ENCODE peak calls at places on chromosomes 12 and 14, in six cellular contexts. One of them, this sample, is unnamed.

GRCh38 chr12:45475594-45475993 is 253.9 kb upstream of the ARID2 start:
- DNase-seq in Panc1: no peak
- DNase-seq in HFF-Myc: no peak
- DNase-seq in neural crest cell: no peak
- DNase-seq in AG10803: no peak
- DNase-seq in psoas muscle: no peak
- DNase-seq in this sample: no peak

GRCh38 chr14:80395031-80395430 is 183.7 kb upstream of the DIO2 start:
- DNase-seq in Panc1: no peak
- DNase-seq in HFF-Myc: no peak
- DNase-seq in neural crest cell: no peak
- DNase-seq in AG10803: peak; percentile 71
- DNase-seq in psoas muscle: no peak
- DNase-seq in this sample: no peak

GRCh38 chr12:100982511-100983183 is 188.1 kb downstream of the ANO4 start:
- DNase-seq in Panc1: no peak
- DNase-seq in HFF-Myc: no peak
- DNase-seq in neural crest cell: no peak
- DNase-seq in AG10803: no peak
- DNase-seq in psoas muscle: no peak
- DNase-seq in this sample: no peak

GRCh38 chr14:67650694-67651093 is 23.7 kb downstream of the VTI1B start:
- DNase-seq in Panc1: no peak
- DNase-seq in HFF-Myc: no peak
- DNase-seq in neural crest cell: no peak
- DNase-seq in AG10803: peak; percentile 88
- DNase-seq in psoas muscle: no peak
- DNase-seq in this sample: no peak

GRCh38 chr14:70045715-70046535 is 142.8 kb downstream of the SLC8A3 start:
- DNase-seq in Panc1: no peak
- DNase-seq in HFF-Myc: no peak
- DNase-seq in neural crest cell: peak; percentile 62
- DNase-seq in AG10803: peak; percentile 43
- DNase-seq in psoas muscle: peak; percentile 56
- DNase-seq in this sample: peak; percentile 37

GRCh38 chr12:128791395-128792322 is 32.1 kb downstream of the SLC15A4 start:
- DNase-seq in Panc1: no peak
- DNase-seq in HFF-Myc: no peak
- DNase-seq in neural crest cell: no peak
- DNase-seq in AG10803: no peak
- DNase-seq in psoas muscle: no peak
- DNase-seq in this sample: no peak

GRCh38 chr14:66944872-66945271 is 244.4 kb upstream of the GARIN2 start:
- DNase-seq in Panc1: no peak
- DNase-seq in HFF-Myc: peak; percentile 3
- DNase-seq in neural crest cell: no peak
- DNase-seq in AG10803: peak; percentile 20
- DNase-seq in psoas muscle: no peak
- DNase-seq in this sample: no peak

GRCh38 chr12:113287146-113287898 is 47.6 kb downstream of the SLC8B1 start:
- DNase-seq in Panc1: no peak
- DNase-seq in HFF-Myc: no peak
- DNase-seq in neural crest cell: no peak
- DNase-seq in AG10803: no peak
- DNase-seq in psoas muscle: no peak
- DNase-seq in this sample: no peak

GRCh38 chr14:103542545-103543088 is 13.6 kb downstream of the TRMT61A start:
- DNase-seq in Panc1: no peak
- DNase-seq in HFF-Myc: no peak
- DNase-seq in neural crest cell: peak; percentile 83
- DNase-seq in AG10803: no peak
- DNase-seq in psoas muscle: peak; percentile 73
- DNase-seq in this sample: no peak

GRCh38 chr12:50188875-50189575 is 21.9 kb upstream of the CERS5 start:
- DNase-seq in Panc1: no peak
- DNase-seq in HFF-Myc: no peak
- DNase-seq in neural crest cell: no peak
- DNase-seq in AG10803: no peak
- DNase-seq in psoas muscle: no peak
- DNase-seq in this sample: no peak

GRCh38 chr12:31230004-31230403 is 95.9 kb downstream of the SINHCAF start:
- DNase-seq in Panc1: no peak
- DNase-seq in HFF-Myc: no peak
- DNase-seq in neural crest cell: no peak
- DNase-seq in AG10803: no peak
- DNase-seq in psoas muscle: no peak
- DNase-seq in this sample: no peak

GRCh38 chr12:15735837-15736615 is 53.2 kb downstream of the EPS8 start:
- DNase-seq in Panc1: no peak
- DNase-seq in HFF-Myc: no peak
- DNase-seq in neural crest cell: no peak
- DNase-seq in AG10803: no peak
- DNase-seq in psoas muscle: no peak
- DNase-seq in this sample: no peak

GRCh38 chr14:105178069-105178867 is 2.8 kb downstream of the NUDT14 start:
- DNase-seq in Panc1: no peak
- DNase-seq in HFF-Myc: no peak
- DNase-seq in neural crest cell: no peak
- DNase-seq in AG10803: no peak
- DNase-seq in psoas muscle: no peak
- DNase-seq in this sample: no peak

GRCh38 chr14:39275395-39275794 is 41.7 kb downstream of the MIA2 start:
- DNase-seq in Panc1: no peak
- DNase-seq in HFF-Myc: no peak
- DNase-seq in neural crest cell: no peak
- DNase-seq in AG10803: no peak
- DNase-seq in psoas muscle: no peak
- DNase-seq in this sample: no peak

GRCh38 chr14:103023881-103024473 is 33.4 kb downstream of the CDC42BPB start:
- DNase-seq in Panc1: no peak
- DNase-seq in HFF-Myc: no peak
- DNase-seq in neural crest cell: no peak
- DNase-seq in AG10803: peak; percentile 49
- DNase-seq in psoas muscle: no peak
- DNase-seq in this sample: no peak

GRCh38 chr14:54556535-54556934 is 10.4 kb upstream of the SAMD4A start:
- DNase-seq in Panc1: no peak
- DNase-seq in HFF-Myc: no peak
- DNase-seq in neural crest cell: no peak
- DNase-seq in AG10803: peak; percentile 35
- DNase-seq in psoas muscle: peak; percentile 24
- DNase-seq in this sample: no peak

GRCh38 chr12:50620050-50620974 is 115.5 kb downstream of the DIP2B start:
- DNase-seq in Panc1: no peak
- DNase-seq in HFF-Myc: peak; percentile 61
- DNase-seq in neural crest cell: no peak
- DNase-seq in AG10803: peak; percentile 90
- DNase-seq in psoas muscle: no peak
- DNase-seq in this sample: no peak

GRCh38 chr12:89259831-89260230 is 92.5 kb downstream of the DUSP6 start:
- DNase-seq in Panc1: no peak
- DNase-seq in HFF-Myc: no peak
- DNase-seq in neural crest cell: no peak
- DNase-seq in AG10803: no peak
- DNase-seq in psoas muscle: no peak
- DNase-seq in this sample: no peak

GRCh38 chr12:31590730-31591307 is at the start of gene DENND5B:
- DNase-seq in Panc1: no peak
- DNase-seq in HFF-Myc: no peak
- DNase-seq in neural crest cell: peak; percentile 75
- DNase-seq in AG10803: peak; percentile 62
- DNase-seq in psoas muscle: peak; percentile 84
- DNase-seq in this sample: no peak

GRCh38 chr14:40599726-40600125 is 1007.0 kb upstream of the LRFN5 start:
- DNase-seq in Panc1: no peak
- DNase-seq in HFF-Myc: no peak
- DNase-seq in neural crest cell: no peak
- DNase-seq in AG10803: no peak
- DNase-seq in psoas muscle: no peak
- DNase-seq in this sample: no peak

GRCh38 chr12:116368196-116369194 is 91.0 kb upstream of the MED13L start:
- DNase-seq in Panc1: no peak
- DNase-seq in HFF-Myc: no peak
- DNase-seq in neural crest cell: no peak
- DNase-seq in AG10803: no peak
- DNase-seq in psoas muscle: no peak
- DNase-seq in this sample: no peak

GRCh38 chr12:116384629-116385485 is 107.4 kb upstream of the MED13L start:
- DNase-seq in Panc1: no peak
- DNase-seq in HFF-Myc: no peak
- DNase-seq in neural crest cell: no peak
- DNase-seq in AG10803: peak; percentile 63
- DNase-seq in psoas muscle: no peak
- DNase-seq in this sample: no peak

GRCh38 chr12:90331262-90331661 is 622.6 kb upstream of the ATP2B1 start:
- DNase-seq in Panc1: no peak
- DNase-seq in HFF-Myc: no peak
- DNase-seq in neural crest cell: no peak
- DNase-seq in AG10803: no peak
- DNase-seq in psoas muscle: no peak
- DNase-seq in this sample: no peak

GRCh38 chr12:57006809-57007475 is 596 bp upstream of the ZBTB39 start:
- DNase-seq in Panc1: no peak
- DNase-seq in HFF-Myc: no peak
- DNase-seq in neural crest cell: no peak
- DNase-seq in AG10803: no peak
- DNase-seq in psoas muscle: no peak
- DNase-seq in this sample: no peak

GRCh38 chr14:48325486-48325885 is 650.1 kb upstream of the MDGA2 start:
- DNase-seq in Panc1: no peak
- DNase-seq in HFF-Myc: no peak
- DNase-seq in neural crest cell: no peak
- DNase-seq in AG10803: no peak
- DNase-seq in psoas muscle: no peak
- DNase-seq in this sample: no peak

GRCh38 chr14:24367506-24368214 is at the start of gene NFATC4:
- DNase-seq in Panc1: no peak
- DNase-seq in HFF-Myc: peak; percentile 96
- DNase-seq in neural crest cell: peak; percentile 57
- DNase-seq in AG10803: peak; percentile 98
- DNase-seq in psoas muscle: peak; percentile 67
- DNase-seq in this sample: peak; percentile 37

GRCh38 chr14:99248761-99249171 is 23.2 kb downstream of the BCL11B start:
- DNase-seq in Panc1: no peak
- DNase-seq in HFF-Myc: no peak
- DNase-seq in neural crest cell: no peak
- DNase-seq in AG10803: no peak
- DNase-seq in psoas muscle: no peak
- DNase-seq in this sample: no peak

GRCh38 chr12:52551466-52551865 is 1.5 kb downstream of the KRT71 start:
- DNase-seq in Panc1: no peak
- DNase-seq in HFF-Myc: no peak
- DNase-seq in neural crest cell: no peak
- DNase-seq in AG10803: no peak
- DNase-seq in psoas muscle: no peak
- DNase-seq in this sample: no peak

GRCh38 chr12:48175613-48176416 is 7.6 kb upstream of the CCDC184 start:
- DNase-seq in Panc1: no peak
- DNase-seq in HFF-Myc: no peak
- DNase-seq in neural crest cell: no peak
- DNase-seq in AG10803: peak; percentile 48
- DNase-seq in psoas muscle: no peak
- DNase-seq in this sample: no peak

GRCh38 chr14:24982472-24983155 is 67.3 kb downstream of the STXBP6 start:
- DNase-seq in Panc1: no peak
- DNase-seq in HFF-Myc: no peak
- DNase-seq in neural crest cell: no peak
- DNase-seq in AG10803: peak; percentile 25
- DNase-seq in psoas muscle: no peak
- DNase-seq in this sample: peak; percentile 89

GRCh38 chr12:108526482-108527234 is 11.6 kb downstream of the FICD start:
- DNase-seq in Panc1: no peak
- DNase-seq in HFF-Myc: no peak
- DNase-seq in neural crest cell: no peak
- DNase-seq in AG10803: peak; percentile 74
- DNase-seq in psoas muscle: no peak
- DNase-seq in this sample: no peak

GRCh38 chr12:62907067-62907466 is 27.9 kb downstream of the PPM1H start:
- DNase-seq in Panc1: no peak
- DNase-seq in HFF-Myc: no peak
- DNase-seq in neural crest cell: no peak
- DNase-seq in AG10803: no peak
- DNase-seq in psoas muscle: no peak
- DNase-seq in this sample: no peak

GRCh38 chr12:65522956-65523857 is 244.7 kb downstream of the MSRB3 start:
- DNase-seq in Panc1: no peak
- DNase-seq in HFF-Myc: no peak
- DNase-seq in neural crest cell: no peak
- DNase-seq in AG10803: peak; percentile 52
- DNase-seq in psoas muscle: no peak
- DNase-seq in this sample: no peak

GRCh38 chr12:11805043-11805442 is 155.6 kb downstream of the ETV6 start:
- DNase-seq in Panc1: no peak
- DNase-seq in HFF-Myc: no peak
- DNase-seq in neural crest cell: no peak
- DNase-seq in AG10803: no peak
- DNase-seq in psoas muscle: no peak
- DNase-seq in this sample: no peak
- TF ChIP-seq CTCF in Panc1: peak; percentile 10
- TF ChIP-seq CTCF in HFF-Myc: peak; percentile 14
- TF ChIP-seq CTCF in neural crest cell: peak; percentile 40
- TF ChIP-seq CTCF in AG10803: peak; percentile 18
- TF ChIP-seq CTCF in psoas muscle: no peak
- TF ChIP-seq CTCF in this sample: no peak

GRCh38 chr12:123782997-123783792 is 21.1 kb downstream of the DNAH10 start:
- DNase-seq in Panc1: no peak
- DNase-seq in HFF-Myc: no peak
- DNase-seq in neural crest cell: no peak
- DNase-seq in AG10803: no peak
- DNase-seq in psoas muscle: no peak
- DNase-seq in this sample: no peak

GRCh38 chr12:123779551-123779950 is 17.4 kb downstream of the DNAH10 start:
- DNase-seq in Panc1: no peak
- DNase-seq in HFF-Myc: no peak
- DNase-seq in neural crest cell: no peak
- DNase-seq in AG10803: no peak
- DNase-seq in psoas muscle: no peak
- DNase-seq in this sample: no peak

GRCh38 chr12:123780956-123781355 is 18.9 kb downstream of the DNAH10 start:
- DNase-seq in Panc1: no peak
- DNase-seq in HFF-Myc: no peak
- DNase-seq in neural crest cell: no peak
- DNase-seq in AG10803: no peak
- DNase-seq in psoas muscle: no peak
- DNase-seq in this sample: no peak
- TF ChIP-seq CTCF in Panc1: no peak
- TF ChIP-seq CTCF in HFF-Myc: no peak
- TF ChIP-seq CTCF in neural crest cell: no peak
- TF ChIP-seq CTCF in AG10803: no peak
- TF ChIP-seq CTCF in psoas muscle: no peak
- TF ChIP-seq CTCF in this sample: no peak

GRCh38 chr14:64873506-64874220 is 6.0 kb downstream of the SPTB start:
- DNase-seq in Panc1: no peak
- DNase-seq in HFF-Myc: no peak
- DNase-seq in neural crest cell: no peak
- DNase-seq in AG10803: peak; percentile 3
- DNase-seq in psoas muscle: no peak
- DNase-seq in this sample: no peak
- TF ChIP-seq CTCF in Panc1: no peak
- TF ChIP-seq CTCF in HFF-Myc: no peak
- TF ChIP-seq CTCF in neural crest cell: no peak
- TF ChIP-seq CTCF in AG10803: no peak
- TF ChIP-seq CTCF in psoas muscle: no peak
- TF ChIP-seq CTCF in this sample: no peak

GRCh38 chr12:99658950-99659349 is 11.4 kb downstream of the GARIN6 start:
- DNase-seq in Panc1: no peak
- DNase-seq in HFF-Myc: no peak
- DNase-seq in neural crest cell: no peak
- DNase-seq in AG10803: peak; percentile 3
- DNase-seq in psoas muscle: no peak
- DNase-seq in this sample: no peak
- TF ChIP-seq CTCF in Panc1: peak; percentile 24
- TF ChIP-seq CTCF in HFF-Myc: no peak
- TF ChIP-seq CTCF in neural crest cell: peak; percentile 65
- TF ChIP-seq CTCF in AG10803: peak; percentile 12
- TF ChIP-seq CTCF in psoas muscle: peak; percentile 20
- TF ChIP-seq CTCF in this sample: peak; percentile 51

This sample was measured in LNCaP clone FGC.